ENCODE peak calls at places on chromosomes 6 and 20, in nine cellular contexts. Y is uterus, X is A549, R is ovary, N is right lobe of liver, I is body of pancreas, L is HCT116, A is IMR-90, B is gastrocnemius medialis. V is an unnamed sample.

GRCh38 chr6:4658486-4658885 is 117.7 kb upstream of the CDYL start:
- DNase-seq in Y (no peak), X (no peak), R (no peak), N (no peak), I (no peak), L (no peak), A (no peak), B (no peak), V (no peak)

GRCh38 chr6:34934516-34934915 is 45.5 kb downstream of the ANKS1A start:
- DNase-seq in Y (peak; percentile 84), X (no peak), R (peak; percentile 95), N (peak; percentile 81), I (peak; percentile 86), L (no peak), A (peak; percentile 59), B (peak; percentile 19), V (peak; percentile 85)

GRCh38 chr20:48607544-48607865 is 220.3 kb downstream of the PREX1 start:
- DNase-seq in Y (no peak), X (no peak), R (no peak), N (no peak), I (no peak), L (no peak), A (no peak), B (no peak), V (no peak)

GRCh38 chr20:43838703-43839060 is 76.0 kb upstream of the TOX2 start:
- DNase-seq in Y (no peak), X (no peak), R (no peak), N (peak; percentile 17), I (no peak), L (no peak), A (no peak), B (no peak), V (no peak)

GRCh38 chr6:97427648-97428047 is 144.6 kb upstream of the MMS22L start:
- DNase-seq in Y (no peak), X (no peak), R (no peak), N (no peak), I (no peak), L (no peak), A (no peak), B (no peak), V (no peak)

GRCh38 chr20:15867899-15868298 is 705.3 kb downstream of the KIF16B start:
- DNase-seq in Y (no peak), X (peak; percentile 2), R (no peak), N (no peak), I (no peak), L (no peak), A (no peak), B (no peak), V (no peak)

GRCh38 chr20:39289316-39289715 is 327.2 kb downstream of the DHX35 start:
- DNase-seq in Y (no peak), X (peak; percentile 7), R (no peak), N (no peak), I (no peak), L (no peak), A (no peak), B (no peak), V (no peak)

GRCh38 chr6:157809613-157810012 is 13.4 kb upstream of the SNX9 start:
- DNase-seq in Y (no peak), X (no peak), R (no peak), N (no peak), I (no peak), L (no peak), A (no peak), B (no peak), V (no peak)

GRCh38 chr6:70686548-70687133 is 19.0 kb downstream of the SMAP1 start:
- DNase-seq in Y (no peak), X (peak; percentile 27), R (no peak), N (no peak), I (no peak), L (no peak), A (peak; percentile 56), B (no peak), V (no peak)

GRCh38 chr6:5471044-5471443 is 209.7 kb downstream of the FARS2 start:
- DNase-seq in Y (peak; percentile 30), X (peak; percentile 31), R (no peak), N (no peak), I (peak; percentile 48), L (peak; percentile 19), A (peak; percentile 58), B (no peak), V (peak; percentile 57)

GRCh38 chr6:163413345-163414116 is 987 bp upstream of the QKI start:
- DNase-seq in Y (peak; percentile 92), X (peak; percentile 87), R (peak; percentile 95), N (peak; percentile 91), I (peak; percentile 87), L (peak; percentile 29), A (peak; percentile 90), B (peak; percentile 81), V (peak; percentile 93)

GRCh38 chr20:46571418-46571817 is 21.0 kb upstream of the OCSTAMP start:
- DNase-seq in Y (no peak), X (no peak), R (no peak), N (no peak), I (no peak), L (no peak), A (no peak), B (no peak), V (no peak)

GRCh38 chr6:7343546-7344475 is 30.8 kb upstream of the SSR1 start:
- DNase-seq in Y (no peak), X (no peak), R (no peak), N (no peak), I (no peak), L (no peak), A (no peak), B (no peak), V (no peak)

GRCh38 chr6:47865206-47865605 is 83.4 kb downstream of the OPN5 start:
- DNase-seq in Y (no peak), X (no peak), R (no peak), N (no peak), I (no peak), L (no peak), A (no peak), B (no peak), V (no peak)

GRCh38 chr6:23890543-23891227 is 235.3 kb upstream of the NRSN1 start:
- DNase-seq in Y (no peak), X (no peak), R (no peak), N (peak; percentile 46), I (no peak), L (no peak), A (no peak), B (no peak), V (no peak)

GRCh38 chr6:63509652-63510352 is 62.5 kb upstream of the LOC128125822 start:
- DNase-seq in Y (peak; percentile 77), X (peak; percentile 85), R (peak; percentile 90), N (peak; percentile 93), I (peak; percentile 85), L (no peak), A (peak; percentile 35), B (no peak), V (peak; percentile 68)

GRCh38 chr6:63510786-63511185 is 61.5 kb upstream of the LOC128125822 start:
- DNase-seq in Y (no peak), X (no peak), R (no peak), N (no peak), I (no peak), L (no peak), A (no peak), B (no peak), V (no peak)

GRCh38 chr6:63510353-63510686 is 62.0 kb upstream of the LOC128125822 start:
- DNase-seq in Y (no peak), X (no peak), R (no peak), N (no peak), I (no peak), L (no peak), A (no peak), B (no peak), V (no peak)

GRCh38 chr6:63516186-63516944 is 55.9 kb upstream of the LOC128125822 start:
- DNase-seq in Y (no peak), X (peak; percentile 86), R (no peak), N (no peak), I (no peak), L (peak; percentile 83), A (no peak), B (no peak), V (no peak)

GRCh38 chr6:63514488-63515173 is 57.6 kb upstream of the LOC128125822 start:
- DNase-seq in Y (no peak), X (peak; percentile 84), R (no peak), N (no peak), I (no peak), L (no peak), A (no peak), B (no peak), V (no peak)
- TF ChIP-seq POLR2A in Y (no peak), X (no peak), R (no peak), N (no peak), I (no peak), L (no peak), A (no peak), B (no peak), V (no peak)

GRCh38 chr6:41453232-41453631 is 92.9 kb upstream of the FOXP4 start:
- DNase-seq in Y (no peak), X (no peak), R (no peak), N (no peak), I (no peak), L (no peak), A (no peak), B (no peak), V (no peak)
- H3K4me1 ChIP-seq in Y (no peaks in the 10 kb centered on the region), X (peaks cover 7% of the 10 kb centered on the region), R (peaks cover 9% of the 10 kb centered on the region), N (no peaks in the 10 kb centered on the region), I (peaks cover 32% of the 10 kb centered on the region), L (peaks cover 13% of the 10 kb centered on the region), A (peaks cover 6% of the 10 kb centered on the region), B (peaks cover 20% of the 10 kb centered on the region), V (peaks cover 36% of the 10 kb centered on the region)

GRCh38 chr6:43427406-43428111 is at the start of gene ABCC10:
- DNase-seq in Y (peak; percentile 94), X (peak; percentile 93), R (peak; percentile 96), N (peak; percentile 96), I (peak; percentile 96), L (peak; percentile 88), A (peak; percentile 95), B (peak; percentile 85), V (peak; percentile 95)
- TF ChIP-seq POLR2A in Y (peak; percentile 36), X (peak; percentile 91), R (no peak), N (peak; percentile 72), I (peak; percentile 63), L (peak; percentile 93), A (no peak), B (peak; percentile 36), V (peak; percentile 82)

GRCh38 chr6:166950443-166950821 is 5.9 kb downstream of the RNASET2 start:
- DNase-seq in Y (no peak), X (no peak), R (no peak), N (no peak), I (no peak), L (no peak), A (no peak), B (no peak), V (no peak)

GRCh38 chr6:166952122-166952521 is 4.2 kb downstream of the RNASET2 start:
- DNase-seq in Y (no peak), X (no peak), R (no peak), N (no peak), I (no peak), L (no peak), A (no peak), B (no peak), V (no peak)

GRCh38 chr6:166951670-166952060 is 4.7 kb downstream of the RNASET2 start:
- DNase-seq in Y (no peak), X (no peak), R (no peak), N (no peak), I (no peak), L (no peak), A (no peak), B (no peak), V (no peak)

GRCh38 chr6:166954118-166954713 is 2.1 kb downstream of the RNASET2 start:
- DNase-seq in Y (no peak), X (no peak), R (no peak), N (no peak), I (no peak), L (no peak), A (no peak), B (no peak), V (no peak)

GRCh38 chr6:166952567-166953464 is 3.5 kb downstream of the RNASET2 start:
- DNase-seq in Y (no peak), X (no peak), R (no peak), N (no peak), I (no peak), L (no peak), A (no peak), B (no peak), V (no peak)
- H3K4me1 ChIP-seq in Y (peaks cover 3% of the 10 kb centered on the region), X (no peaks in the 10 kb centered on the region), R (peaks cover 4% of the 10 kb centered on the region), N (no peaks in the 10 kb centered on the region), I (peaks cover 26% of the 10 kb centered on the region), L (peaks cover 23% of the 10 kb centered on the region), A (peaks cover 10% of the 10 kb centered on the region), B (peaks cover 18% of the 10 kb centered on the region), V (peaks cover 60% of the 10 kb centered on the region)

V was measured in heart left ventricle.